ENCODE peak calls at places on chromosomes 3 and 15, in six cellular contexts. One of them, this sample, is unnamed.

GRCh38 chr15:90126457-90127435 is 24.5 kb upstream of the IDH2 start:
- DNase-seq in GM12864: no peak
- DNase-seq in cardiac fibroblast: no peak
- DNase-seq in left ventricle myocardium inferior: peak
- DNase-seq in progenitor cell of endocrine pancreas: peak
- DNase-seq in GM10248: no peak
- DNase-seq in this sample: no peak

GRCh38 chr3:22236490-22237271 is 485.7 kb upstream of the ZNF385D start:
- DNase-seq in GM12864: no peak
- DNase-seq in progenitor cell of endocrine pancreas: no peak
- DNase-seq in left ventricle myocardium inferior: no peak
- DNase-seq in GM10248: no peak
- DNase-seq in cardiac fibroblast: peak
- DNase-seq in this sample: no peak

GRCh38 chr15:66780172-66780972 is 78.3 kb downstream of the SMAD6 start:
- DNase-seq in left ventricle myocardium inferior: no peak
- DNase-seq in cardiac fibroblast: peak
- DNase-seq in GM10248: no peak
- DNase-seq in GM12864: no peak
- DNase-seq in progenitor cell of endocrine pancreas: no peak
- DNase-seq in this sample: peak

GRCh38 chr15:40252438-40253178 is 13.7 kb downstream of the PAK6 start:
- DNase-seq in left ventricle myocardium inferior: peak
- DNase-seq in GM10248: no peak
- DNase-seq in progenitor cell of endocrine pancreas: peak
- DNase-seq in cardiac fibroblast: no peak
- DNase-seq in GM12864: no peak
- DNase-seq in this sample: no peak

GRCh38 chr15:101108791-101109190 is 143.1 kb downstream of the CHSY1 start:
- DNase-seq in left ventricle myocardium inferior: no peak
- DNase-seq in progenitor cell of endocrine pancreas: no peak
- DNase-seq in cardiac fibroblast: no peak
- DNase-seq in GM12864: no peak
- DNase-seq in GM10248: no peak
- DNase-seq in this sample: no peak

GRCh38 chr3:71521940-71522876 is 61.3 kb downstream of the FOXP1 start:
- DNase-seq in cardiac fibroblast: no peak
- DNase-seq in GM12864: no peak
- DNase-seq in left ventricle myocardium inferior: no peak
- DNase-seq in progenitor cell of endocrine pancreas: no peak
- DNase-seq in GM10248: no peak
- DNase-seq in this sample: no peak

GRCh38 chr3:72679540-72680198 is 168.6 kb downstream of the SHQ1 start:
- DNase-seq in GM10248: no peak
- DNase-seq in left ventricle myocardium inferior: no peak
- DNase-seq in GM12864: no peak
- DNase-seq in progenitor cell of endocrine pancreas: no peak
- DNase-seq in cardiac fibroblast: peak
- DNase-seq in this sample: peak

GRCh38 chr3:192445768-192446644 is 281.3 kb downstream of the FGF12 start:
- DNase-seq in GM10248: no peak
- DNase-seq in cardiac fibroblast: peak
- DNase-seq in left ventricle myocardium inferior: no peak
- DNase-seq in progenitor cell of endocrine pancreas: no peak
- DNase-seq in GM12864: no peak
- DNase-seq in this sample: no peak

GRCh38 chr3:57961177-57961827 is 46.9 kb upstream of the FLNB start:
- DNase-seq in progenitor cell of endocrine pancreas: no peak
- DNase-seq in left ventricle myocardium inferior: no peak
- DNase-seq in GM10248: no peak
- DNase-seq in GM12864: no peak
- DNase-seq in cardiac fibroblast: no peak
- DNase-seq in this sample: no peak

GRCh38 chr3:10517616-10518015 is 12.2 kb upstream of the ATP2B2 start:
- DNase-seq in left ventricle myocardium inferior: no peak
- DNase-seq in cardiac fibroblast: no peak
- DNase-seq in GM10248: no peak
- DNase-seq in GM12864: no peak
- DNase-seq in progenitor cell of endocrine pancreas: no peak
- DNase-seq in this sample: no peak

GRCh38 chr3:17103579-17103978 is 218.8 kb downstream of the PLCL2 start:
- DNase-seq in progenitor cell of endocrine pancreas: no peak
- DNase-seq in GM10248: no peak
- DNase-seq in cardiac fibroblast: no peak
- DNase-seq in GM12864: no peak
- DNase-seq in left ventricle myocardium inferior: no peak
- DNase-seq in this sample: no peak

GRCh38 chr3:114877378-114878118 is 269.5 kb downstream of the ZBTB20 start:
- DNase-seq in progenitor cell of endocrine pancreas: no peak
- DNase-seq in GM12864: no peak
- DNase-seq in cardiac fibroblast: no peak
- DNase-seq in GM10248: no peak
- DNase-seq in left ventricle myocardium inferior: no peak
- DNase-seq in this sample: no peak

GRCh38 chr15:40054056-40054745 is 15.2 kb upstream of the SRP14 start:
- DNase-seq in GM10248: no peak
- DNase-seq in left ventricle myocardium inferior: no peak
- DNase-seq in progenitor cell of endocrine pancreas: no peak
- DNase-seq in GM12864: no peak
- DNase-seq in cardiac fibroblast: no peak
- DNase-seq in this sample: no peak

GRCh38 chr3:5010140-5010539 is 30.9 kb downstream of the BHLHE40 start:
- DNase-seq in GM12864: no peak
- DNase-seq in left ventricle myocardium inferior: no peak
- DNase-seq in GM10248: no peak
- DNase-seq in progenitor cell of endocrine pancreas: no peak
- DNase-seq in cardiac fibroblast: no peak
- DNase-seq in this sample: no peak

GRCh38 chr15:88218557-88219214 is 37.9 kb downstream of the NTRK3 start:
- DNase-seq in cardiac fibroblast: no peak
- DNase-seq in progenitor cell of endocrine pancreas: no peak
- DNase-seq in GM10248: no peak
- DNase-seq in GM12864: no peak
- DNase-seq in left ventricle myocardium inferior: no peak
- DNase-seq in this sample: no peak

GRCh38 chr3:195100903-195101591 is 169.9 kb downstream of the XXYLT1 start:
- DNase-seq in progenitor cell of endocrine pancreas: no peak
- DNase-seq in left ventricle myocardium inferior: peak
- DNase-seq in GM12864: peak
- DNase-seq in GM10248: peak
- DNase-seq in cardiac fibroblast: peak
- DNase-seq in this sample: no peak

GRCh38 chr3:49013738-49014660 is 4.4 kb downstream of the DALRD3 start:
- DNase-seq in left ventricle myocardium inferior: no peak
- DNase-seq in cardiac fibroblast: peak
- DNase-seq in progenitor cell of endocrine pancreas: peak
- DNase-seq in GM12864: no peak
- DNase-seq in GM10248: peak
- DNase-seq in this sample: no peak

GRCh38 chr15:60218256-60218655 is 179.5 kb downstream of the ANXA2 start:
- DNase-seq in GM10248: no peak
- DNase-seq in cardiac fibroblast: no peak
- DNase-seq in left ventricle myocardium inferior: no peak
- DNase-seq in GM12864: no peak
- DNase-seq in progenitor cell of endocrine pancreas: no peak
- DNase-seq in this sample: no peak

GRCh38 chr15:71962537-71962936 is 152.2 kb downstream of the NR2E3 start:
- DNase-seq in left ventricle myocardium inferior: no peak
- DNase-seq in GM12864: no peak
- DNase-seq in cardiac fibroblast: no peak
- DNase-seq in GM10248: no peak
- DNase-seq in progenitor cell of endocrine pancreas: no peak
- DNase-seq in this sample: no peak

GRCh38 chr15:32843211-32843907 is 125.6 kb downstream of the GREM1 start:
- DNase-seq in GM10248: no peak
- DNase-seq in progenitor cell of endocrine pancreas: no peak
- DNase-seq in cardiac fibroblast: peak
- DNase-seq in GM12864: no peak
- DNase-seq in left ventricle myocardium inferior: no peak
- DNase-seq in this sample: no peak

GRCh38 chr3:53134631-53135232 is 4.5 kb upstream of the RFT1 start:
- DNase-seq in progenitor cell of endocrine pancreas: peak
- DNase-seq in GM12864: no peak
- DNase-seq in left ventricle myocardium inferior: peak
- DNase-seq in cardiac fibroblast: peak
- DNase-seq in GM10248: peak
- DNase-seq in this sample: peak

GRCh38 chr3:94234177-94234788 is 171.4 kb downstream of the NSUN3 start:
- DNase-seq in GM10248: peak
- DNase-seq in progenitor cell of endocrine pancreas: no peak
- DNase-seq in GM12864: peak
- DNase-seq in cardiac fibroblast: peak
- DNase-seq in left ventricle myocardium inferior: no peak
- DNase-seq in this sample: peak

GRCh38 chr15:63933522-63933921 is 99.8 kb upstream of the HERC1 start:
- DNase-seq in progenitor cell of endocrine pancreas: no peak
- DNase-seq in left ventricle myocardium inferior: no peak
- DNase-seq in cardiac fibroblast: peak
- DNase-seq in GM12864: no peak
- DNase-seq in GM10248: no peak
- DNase-seq in this sample: no peak

GRCh38 chr3:58158427-58159153 is 52.2 kb downstream of the DNASE1L3 start:
- DNase-seq in progenitor cell of endocrine pancreas: no peak
- DNase-seq in left ventricle myocardium inferior: no peak
- DNase-seq in GM10248: no peak
- DNase-seq in GM12864: no peak
- DNase-seq in cardiac fibroblast: no peak
- DNase-seq in this sample: no peak

GRCh38 chr15:25987638-25988037 is 124.5 kb upstream of the ATP10A start:
- DNase-seq in cardiac fibroblast: no peak
- DNase-seq in progenitor cell of endocrine pancreas: no peak
- DNase-seq in left ventricle myocardium inferior: no peak
- DNase-seq in GM10248: no peak
- DNase-seq in GM12864: no peak
- DNase-seq in this sample: no peak

GRCh38 chr15:25990245-25990644 is 127.1 kb upstream of the ATP10A start:
- DNase-seq in GM10248: no peak
- DNase-seq in progenitor cell of endocrine pancreas: no peak
- DNase-seq in GM12864: no peak
- DNase-seq in left ventricle myocardium inferior: no peak
- DNase-seq in cardiac fibroblast: no peak
- DNase-seq in this sample: no peak

GRCh38 chr15:25985179-25985578 is 122.1 kb upstream of the ATP10A start:
- DNase-seq in GM12864: no peak
- DNase-seq in progenitor cell of endocrine pancreas: no peak
- DNase-seq in cardiac fibroblast: no peak
- DNase-seq in GM10248: no peak
- DNase-seq in left ventricle myocardium inferior: no peak
- DNase-seq in this sample: no peak

GRCh38 chr15:25989327-25989726 is 126.2 kb upstream of the ATP10A start:
- DNase-seq in GM12864: no peak
- DNase-seq in left ventricle myocardium inferior: no peak
- DNase-seq in GM10248: no peak
- DNase-seq in progenitor cell of endocrine pancreas: peak
- DNase-seq in cardiac fibroblast: no peak
- DNase-seq in this sample: no peak
- TF ChIP-seq CTCF in GM12864: peak
- TF ChIP-seq CTCF in left ventricle myocardium inferior: no peak
- TF ChIP-seq CTCF in GM10248: no peak
- TF ChIP-seq CTCF in progenitor cell of endocrine pancreas: no peak
- TF ChIP-seq CTCF in cardiac fibroblast: no peak
- TF ChIP-seq CTCF in this sample: peak

GRCh38 chr3:101638262-101638745 is 38.6 kb downstream of the ZBTB11 start:
- DNase-seq in GM10248: no peak
- DNase-seq in left ventricle myocardium inferior: no peak
- DNase-seq in GM12864: no peak
- DNase-seq in cardiac fibroblast: peak
- DNase-seq in progenitor cell of endocrine pancreas: no peak
- DNase-seq in this sample: no peak

GRCh38 chr3:101635345-101635744 is 41.6 kb downstream of the ZBTB11 start:
- DNase-seq in GM10248: no peak
- DNase-seq in progenitor cell of endocrine pancreas: no peak
- DNase-seq in GM12864: no peak
- DNase-seq in left ventricle myocardium inferior: no peak
- DNase-seq in cardiac fibroblast: no peak
- DNase-seq in this sample: no peak

GRCh38 chr3:101634591-101635196 is 42.2 kb downstream of the ZBTB11 start:
- DNase-seq in GM10248: no peak
- DNase-seq in progenitor cell of endocrine pancreas: no peak
- DNase-seq in cardiac fibroblast: no peak
- DNase-seq in left ventricle myocardium inferior: no peak
- DNase-seq in GM12864: no peak
- DNase-seq in this sample: no peak

GRCh38 chr3:101637461-101637860 is 39.5 kb downstream of the ZBTB11 start:
- DNase-seq in cardiac fibroblast: no peak
- DNase-seq in GM10248: no peak
- DNase-seq in GM12864: no peak
- DNase-seq in progenitor cell of endocrine pancreas: no peak
- DNase-seq in left ventricle myocardium inferior: no peak
- DNase-seq in this sample: no peak

GRCh38 chr3:101635954-101636798 is 40.8 kb downstream of the ZBTB11 start:
- DNase-seq in cardiac fibroblast: peak
- DNase-seq in left ventricle myocardium inferior: peak
- DNase-seq in progenitor cell of endocrine pancreas: peak
- DNase-seq in GM12864: peak
- DNase-seq in GM10248: peak
- DNase-seq in this sample: peak
- TF ChIP-seq CTCF in cardiac fibroblast: peak
- TF ChIP-seq CTCF in left ventricle myocardium inferior: peak
- TF ChIP-seq CTCF in progenitor cell of endocrine pancreas: peak
- TF ChIP-seq CTCF in GM12864: peak
- TF ChIP-seq CTCF in GM10248: peak
- TF ChIP-seq CTCF in this sample: peak

GRCh38 chr15:59174846-59175831 is 31.5 kb upstream of the LDHAL6B start:
- DNase-seq in GM10248: peak
- DNase-seq in GM12864: peak
- DNase-seq in cardiac fibroblast: peak
- DNase-seq in progenitor cell of endocrine pancreas: peak
- DNase-seq in left ventricle myocardium inferior: peak
- DNase-seq in this sample: peak
- TF ChIP-seq CTCF in GM10248: peak
- TF ChIP-seq CTCF in GM12864: peak
- TF ChIP-seq CTCF in cardiac fibroblast: peak
- TF ChIP-seq CTCF in progenitor cell of endocrine pancreas: peak
- TF ChIP-seq CTCF in left ventricle myocardium inferior: peak
- TF ChIP-seq CTCF in this sample: peak

GRCh38 chr15:52786436-52787122 is 3.6 kb downstream of the ONECUT1 start:
- DNase-seq in left ventricle myocardium inferior: no peak
- DNase-seq in GM10248: no peak
- DNase-seq in progenitor cell of endocrine pancreas: no peak
- DNase-seq in GM12864: no peak
- DNase-seq in cardiac fibroblast: no peak
- DNase-seq in this sample: no peak

GRCh38 chr15:52785672-52786406 is 4.3 kb downstream of the ONECUT1 start:
- DNase-seq in GM10248: no peak
- DNase-seq in cardiac fibroblast: no peak
- DNase-seq in left ventricle myocardium inferior: no peak
- DNase-seq in GM12864: no peak
- DNase-seq in progenitor cell of endocrine pancreas: no peak
- DNase-seq in this sample: no peak

GRCh38 chr15:52783929-52784798 is 6.0 kb downstream of the ONECUT1 start:
- DNase-seq in GM12864: no peak
- DNase-seq in cardiac fibroblast: no peak
- DNase-seq in progenitor cell of endocrine pancreas: no peak
- DNase-seq in GM10248: no peak
- DNase-seq in left ventricle myocardium inferior: no peak
- DNase-seq in this sample: no peak

GRCh38 chr15:52783191-52783829 is 6.8 kb downstream of the ONECUT1 start:
- DNase-seq in GM10248: no peak
- DNase-seq in cardiac fibroblast: no peak
- DNase-seq in GM12864: no peak
- DNase-seq in left ventricle myocardium inferior: no peak
- DNase-seq in progenitor cell of endocrine pancreas: no peak
- DNase-seq in this sample: no peak

GRCh38 chr15:52784799-52785671 is 5.1 kb downstream of the ONECUT1 start:
- DNase-seq in progenitor cell of endocrine pancreas: no peak
- DNase-seq in cardiac fibroblast: no peak
- DNase-seq in GM10248: no peak
- DNase-seq in GM12864: no peak
- DNase-seq in left ventricle myocardium inferior: no peak
- DNase-seq in this sample: no peak
- TF ChIP-seq CTCF in progenitor cell of endocrine pancreas: no peak
- TF ChIP-seq CTCF in cardiac fibroblast: no peak
- TF ChIP-seq CTCF in GM10248: no peak
- TF ChIP-seq CTCF in GM12864: no peak
- TF ChIP-seq CTCF in left ventricle myocardium inferior: no peak
- TF ChIP-seq CTCF in this sample: no peak